ENCODE peak calls at places on chromosomes 16 and 17, in seven cellular contexts. R, L, V, I, K, H and A are unnamed samples.
A peak's percentile ranks its signal among the peaks of the same experiment; 100 is the strongest.

GRCh38 chr17:63701477-63702222 is 1.7 kb upstream of the LIMD2 start:
- DNase-seq in R (peak; percentile 84), L (no peak), V (no peak), I (peak; percentile 87), K (peak; percentile 12), H (peak; percentile 78), A (no peak)

GRCh38 chr17:77585142-77585860 is 373.2 kb upstream of the TNRC6C start:
- DNase-seq in R (no peak), L (no peak), V (no peak), I (no peak), K (no peak), H (no peak), A (no peak)

GRCh38 chr16:228151-228855 is 946 bp downstream of the LUC7L start:
- DNase-seq in R (no peak), L (no peak), V (peak; percentile 25), I (peak; percentile 15), K (no peak), H (peak; percentile 30), A (no peak)

GRCh38 chr17:48426019-48426418 is 4.0 kb downstream of the SKAP1 start:
- DNase-seq in R (no peak), L (no peak), V (no peak), I (no peak), K (no peak), H (no peak), A (no peak)

GRCh38 chr16:67241008-67241900 is 6.0 kb downstream of the FHOD1 start:
- DNase-seq in R (no peak), L (peak; percentile 74), V (peak; percentile 76), I (no peak), K (no peak), H (no peak), A (no peak)

GRCh38 chr17:36845916-36846315 is 91.4 kb upstream of the LHX1 start:
- DNase-seq in R (no peak), L (no peak), V (no peak), I (no peak), K (no peak), H (no peak), A (no peak)

GRCh38 chr16:15983898-15984297 is 34.5 kb downstream of the ABCC1 start:
- DNase-seq in R (no peak), L (peak; percentile 59), V (no peak), I (no peak), K (peak; percentile 15), H (no peak), A (no peak)

GRCh38 chr17:39219647-39220154 is 6.0 kb downstream of the STAC2 start:
- DNase-seq in R (no peak), L (no peak), V (no peak), I (no peak), K (no peak), H (no peak), A (no peak)

GRCh38 chr17:68290955-68291835 is at the start of the genes ARSG and SLC16A6:
- DNase-seq in R (peak; percentile 83), L (peak; percentile 53), V (peak; percentile 74), I (peak; percentile 86), K (peak; percentile 69), H (peak; percentile 96), A (peak; percentile 70)

GRCh38 chr17:44007346-44008204 is 3.2 kb downstream of the NAGS start:
- DNase-seq in R (no peak), L (no peak), V (no peak), I (no peak), K (no peak), H (peak; percentile 17), A (peak; percentile 31)

GRCh38 chr16:66370786-66371684 is 4.5 kb downstream of the CDH5 start:
- DNase-seq in R (no peak), L (no peak), V (no peak), I (no peak), K (no peak), H (no peak), A (no peak)

GRCh38 chr17:7856081-7856791 is 1.1 kb downstream of the NAA38 start:
- DNase-seq in R (no peak), L (peak; percentile 88), V (no peak), I (peak; percentile 19), K (peak; percentile 24), H (peak; percentile 56), A (peak; percentile 56)

GRCh38 chr17:63423963-63424362 is 22.1 kb downstream of the CYB561 start:
- DNase-seq in R (no peak), L (no peak), V (no peak), I (no peak), K (no peak), H (no peak), A (no peak)

GRCh38 chr17:2954898-2955445 is 108.4 kb downstream of the OR1D5 start:
- DNase-seq in R (no peak), L (no peak), V (peak; percentile 90), I (peak; percentile 1), K (no peak), H (peak; percentile 65), A (peak; percentile 85)

GRCh38 chr16:65176603-65177002 is 54.7 kb upstream of the CDH11 start:
- DNase-seq in R (no peak), L (peak; percentile 60), V (no peak), I (no peak), K (no peak), H (no peak), A (no peak)

GRCh38 chr16:81080233-81080632 is 3.2 kb upstream of the C16orf46 start:
- DNase-seq in R (no peak), L (no peak), V (no peak), I (no peak), K (no peak), H (no peak), A (no peak)

GRCh38 chr16:84503751-84504395 is 586 bp downstream of the MEAK7 start:
- DNase-seq in R (no peak), L (no peak), V (no peak), I (no peak), K (no peak), H (no peak), A (peak; percentile 14)

GRCh38 chr17:12613566-12613965 is 52.1 kb upstream of the MYOCD start:
- DNase-seq in R (no peak), L (no peak), V (no peak), I (no peak), K (no peak), H (no peak), A (no peak)

GRCh38 chr17:29149431-29150064 is 30.6 kb downstream of the MYO18A start:
- DNase-seq in R (no peak), L (no peak), V (no peak), I (no peak), K (no peak), H (peak; percentile 47), A (peak; percentile 50)

GRCh38 chr16:75317101-75317522 is 65.7 kb upstream of the BCAR1 start:
- DNase-seq in R (no peak), L (peak; percentile 73), V (no peak), I (no peak), K (no peak), H (no peak), A (no peak)

GRCh38 chr16:15986261-15986660 is 36.8 kb downstream of the ABCC1 start:
- DNase-seq in R (no peak), L (no peak), V (no peak), I (no peak), K (no peak), H (no peak), A (no peak)

GRCh38 chr17:43536236-43537088 is 9.7 kb downstream of the ETV4 start:
- DNase-seq in R (no peak), L (no peak), V (no peak), I (no peak), K (no peak), H (peak; percentile 14), A (no peak)

GRCh38 chr17:13597723-13598347 is 3.9 kb downstream of the HS3ST3A1 start:
- DNase-seq in R (no peak), L (no peak), V (peak; percentile 41), I (peak; percentile 5), K (peak; percentile 53), H (peak; percentile 49), A (peak; percentile 38)

GRCh38 chr16:56985288-56985961 is 3.9 kb upstream of the NLRC5 start:
- DNase-seq in R (no peak), L (peak; percentile 76), V (peak; percentile 89), I (no peak), K (no peak), H (no peak), A (peak; percentile 71)

GRCh38 chr16:57349212-57350031 is 9.2 kb upstream of the CCL22 start:
- DNase-seq in R (peak; percentile 21), L (no peak), V (no peak), I (peak; percentile 78), K (no peak), H (peak; percentile 45), A (no peak)

GRCh38 chr16:3118846-3119245 is 6.5 kb downstream of the ZNF205 start:
- DNase-seq in R (no peak), L (no peak), V (no peak), I (no peak), K (no peak), H (no peak), A (no peak)

GRCh38 chr17:72422204-72422504 is 301.3 kb downstream of the SOX9 start:
- DNase-seq in R (no peak), L (no peak), V (no peak), I (no peak), K (no peak), H (no peak), A (no peak)

GRCh38 chr17:56185905-56186783 is 32.9 kb downstream of the ANKFN1 start:
- DNase-seq in R (no peak), L (no peak), V (no peak), I (peak; percentile 37), K (no peak), H (no peak), A (no peak)

GRCh38 chr16:79601092-79601977 is 798 bp upstream of the MAF start:
- DNase-seq in R (no peak), L (peak; percentile 47), V (peak; percentile 19), I (no peak), K (peak; percentile 57), H (no peak), A (no peak)

GRCh38 chr17:61878520-61878919 is 15.2 kb upstream of the BRIP1 start:
- DNase-seq in R (no peak), L (no peak), V (no peak), I (no peak), K (no peak), H (no peak), A (no peak)